ENCODE peak calls at places on chromosome 19, in six cellular contexts. One of them, this sample, is unnamed.

GRCh38 chr19:40804783-40805242 is 5.8 kb downstream of the EGLN2 start:
- DNase-seq in lower leg skin: no peak
- DNase-seq in epithelial cell of proximal tubule: no peak
- DNase-seq in activated gamma-delta T cell treated with Interleukin-2 at 50 U/mL for 16 hours: no peak
- DNase-seq in thoracic aorta: no peak
- DNase-seq in stimulated activated naive CD8-positive, alpha-beta T cell treated with anti-CD3 and anti-CD28 coated beads, Interleukin-15, Interleukin-2, amounts not matched to agents 100 U/mL and 50 U/mL, for 24 hours: no peak
- DNase-seq in this sample: no peak

GRCh38 chr19:33404506-33404905 is 31.0 kb downstream of the CEBPG start:
- DNase-seq in activated gamma-delta T cell treated with Interleukin-2 at 50 U/mL for 16 hours: no peak
- DNase-seq in thoracic aorta: no peak
- DNase-seq in stimulated activated naive CD8-positive, alpha-beta T cell treated with anti-CD3 and anti-CD28 coated beads, Interleukin-15, Interleukin-2, amounts not matched to agents 100 U/mL and 50 U/mL, for 24 hours: no peak
- DNase-seq in epithelial cell of proximal tubule: no peak
- DNase-seq in lower leg skin: no peak
- DNase-seq in this sample: no peak

GRCh38 chr19:49421039-49421877 is 2.0 kb downstream of the PTH2 start:
- DNase-seq in thoracic aorta: no peak
- DNase-seq in lower leg skin: no peak
- DNase-seq in stimulated activated naive CD8-positive, alpha-beta T cell treated with anti-CD3 and anti-CD28 coated beads, Interleukin-15, Interleukin-2, amounts not matched to agents 100 U/mL and 50 U/mL, for 24 hours: peak; percentile 60
- DNase-seq in epithelial cell of proximal tubule: no peak
- DNase-seq in activated gamma-delta T cell treated with Interleukin-2 at 50 U/mL for 16 hours: no peak
- DNase-seq in this sample: peak; percentile 76

GRCh38 chr19:4534836-4535658 is at the start of gene PLIN5:
- DNase-seq in activated gamma-delta T cell treated with Interleukin-2 at 50 U/mL for 16 hours: peak; percentile 22
- DNase-seq in epithelial cell of proximal tubule: no peak
- DNase-seq in thoracic aorta: no peak
- DNase-seq in stimulated activated naive CD8-positive, alpha-beta T cell treated with anti-CD3 and anti-CD28 coated beads, Interleukin-15, Interleukin-2, amounts not matched to agents 100 U/mL and 50 U/mL, for 24 hours: peak; percentile 67
- DNase-seq in lower leg skin: no peak
- DNase-seq in this sample: peak; percentile 76

GRCh38 chr19:8585894-8586750 is 8.9 kb upstream of the MYO1F start:
- DNase-seq in epithelial cell of proximal tubule: no peak
- DNase-seq in stimulated activated naive CD8-positive, alpha-beta T cell treated with anti-CD3 and anti-CD28 coated beads, Interleukin-15, Interleukin-2, amounts not matched to agents 100 U/mL and 50 U/mL, for 24 hours: peak; percentile 73
- DNase-seq in lower leg skin: no peak
- DNase-seq in thoracic aorta: no peak
- DNase-seq in activated gamma-delta T cell treated with Interleukin-2 at 50 U/mL for 16 hours: peak; percentile 54
- DNase-seq in this sample: peak; percentile 70

GRCh38 chr19:37519890-37520289 is 13.2 kb downstream of the ZNF793 start:
- DNase-seq in stimulated activated naive CD8-positive, alpha-beta T cell treated with anti-CD3 and anti-CD28 coated beads, Interleukin-15, Interleukin-2, amounts not matched to agents 100 U/mL and 50 U/mL, for 24 hours: no peak
- DNase-seq in activated gamma-delta T cell treated with Interleukin-2 at 50 U/mL for 16 hours: no peak
- DNase-seq in lower leg skin: no peak
- DNase-seq in thoracic aorta: no peak
- DNase-seq in epithelial cell of proximal tubule: no peak
- DNase-seq in this sample: no peak

GRCh38 chr19:54287456-54287855 is 6.5 kb upstream of the LILRB2 start:
- DNase-seq in epithelial cell of proximal tubule: no peak
- DNase-seq in thoracic aorta: no peak
- DNase-seq in lower leg skin: no peak
- DNase-seq in stimulated activated naive CD8-positive, alpha-beta T cell treated with anti-CD3 and anti-CD28 coated beads, Interleukin-15, Interleukin-2, amounts not matched to agents 100 U/mL and 50 U/mL, for 24 hours: no peak
- DNase-seq in activated gamma-delta T cell treated with Interleukin-2 at 50 U/mL for 16 hours: no peak
- DNase-seq in this sample: no peak

GRCh38 chr19:17522988-17523872 is 11.8 kb downstream of the PGLS start:
- DNase-seq in thoracic aorta: no peak
- DNase-seq in activated gamma-delta T cell treated with Interleukin-2 at 50 U/mL for 16 hours: peak; percentile 59
- DNase-seq in epithelial cell of proximal tubule: no peak
- DNase-seq in stimulated activated naive CD8-positive, alpha-beta T cell treated with anti-CD3 and anti-CD28 coated beads, Interleukin-15, Interleukin-2, amounts not matched to agents 100 U/mL and 50 U/mL, for 24 hours: peak; percentile 78
- DNase-seq in lower leg skin: no peak
- DNase-seq in this sample: peak; percentile 89

This sample was measured in GM13977.